ENCODE peak calls at places on chromosomes 2 and 18, in four cellular contexts. P, M, I and U are unnamed samples.

GRCh38 chr18:51235011-51235789 is 37.7 kb upstream of the MEX3C start:
- DNase-seq in P (no peak), M (no peak), I (no peak), U (no peak)

GRCh38 chr18:9916067-9916684 is 2.4 kb downstream of the VAPA start:
- DNase-seq in P (no peak), M (no peak), I (no peak), U (no peak)

GRCh38 chr2:73009177-73009839 is 62.2 kb downstream of the SFXN5 start:
- DNase-seq in P (no peak), M (no peak), I (no peak), U (no peak)

GRCh38 chr2:164522561-164522981 is 98.7 kb downstream of the GRB14 start:
- DNase-seq in P (no peak), M (no peak), I (no peak), U (no peak)

GRCh38 chr2:64166212-64166611 is 22.0 kb upstream of the PELI1 start:
- DNase-seq in P (no peak), M (no peak), I (no peak), U (no peak)

GRCh38 chr2:67646714-67647333 is 249.7 kb downstream of the ETAA1 start:
- DNase-seq in P (no peak), M (no peak), I (no peak), U (no peak)

GRCh38 chr2:196160101-196160500 is 11.3 kb downstream of the STK17B start:
- DNase-seq in P (peak; percentile 25), M (no peak), I (peak; percentile 86), U (no peak)

GRCh38 chr18:44638811-44639210 is 41.9 kb upstream of the SETBP1 start:
- DNase-seq in P (no peak), M (no peak), I (no peak), U (no peak)

GRCh38 chr2:236052926-236053846 is 115.0 kb downstream of the GBX2 start:
- DNase-seq in P (no peak), M (no peak), I (no peak), U (peak; percentile 70)

GRCh38 chr2:181258761-181259160 is 198.4 kb upstream of the ITGA4 start:
- DNase-seq in P (no peak), M (no peak), I (no peak), U (no peak)

GRCh38 chr2:19801367-19802087 is 100.3 kb downstream of the TTC32 start:
- DNase-seq in P (no peak), M (peak; percentile 39), I (no peak), U (no peak)

GRCh38 chr2:10137053-10137843 is 14.7 kb downstream of the RRM2 start:
- DNase-seq in P (no peak), M (no peak), I (no peak), U (no peak)

GRCh38 chr2:88187038-88187676 is 17.0 kb downstream of the THNSL2 start:
- DNase-seq in P (peak; percentile 68), M (peak; percentile 82), I (no peak), U (peak; percentile 89)

GRCh38 chr2:234211797-234212196 is 161.3 kb downstream of the SPP2 start:
- DNase-seq in P (no peak), M (no peak), I (no peak), U (no peak)

GRCh38 chr2:20536619-20537422 is 89.9 kb downstream of the RHOB start:
- DNase-seq in P (no peak), M (no peak), I (no peak), U (no peak)

GRCh38 chr18:49570836-49571235 is 9.0 kb downstream of the LIPG start:
- DNase-seq in P (no peak), M (no peak), I (no peak), U (no peak)

GRCh38 chr18:50630895-50631294 is 71.0 kb downstream of the MAPK4 start:
- DNase-seq in P (no peak), M (no peak), I (no peak), U (no peak)

GRCh38 chr2:67825476-67825875 is 237.3 kb downstream of the C1D start:
- DNase-seq in P (no peak), M (no peak), I (no peak), U (no peak)

GRCh38 chr2:127142663-127143630 is 36.0 kb upstream of the BIN1 start:
- DNase-seq in P (no peak), M (no peak), I (no peak), U (no peak)

GRCh38 chr2:128809256-128809636 is 490.6 kb upstream of the HS6ST1 start:
- DNase-seq in P (no peak), M (no peak), I (no peak), U (no peak)

GRCh38 chr2:81903534-81903933 is 1599.0 kb upstream of the LRRTM1 start:
- DNase-seq in P (no peak), M (no peak), I (no peak), U (no peak)

GRCh38 chr2:219087371-219087770 is 26.6 kb upstream of the IHH start:
- DNase-seq in P (no peak), M (no peak), I (no peak), U (no peak)

GRCh38 chr18:61891271-61891670 is 1.5 kb downstream of the RNF152 start:
- DNase-seq in P (no peak), M (no peak), I (no peak), U (no peak)
- TF ChIP-seq USF1 in P (no peak), M (no peak), I (no peak), U (no peak)

GRCh38 chr2:241391892-241392665 is 36.0 kb downstream of the FARP2 start:
- DNase-seq in P (no peak), M (peak; percentile 17), I (no peak), U (peak; percentile 27)
- TF ChIP-seq CTCF in P (peak; percentile 18), M (peak; percentile 31), I (peak; percentile 68), U (no peak)

GRCh38 chr18:23689031-23689615 is at the start of gene LAMA3:
- DNase-seq in P (no peak), M (peak; percentile 81), I (no peak), U (no peak)

GRCh38 chr18:23688528-23688927 is 725 bp upstream of the LAMA3 start:
- DNase-seq in P (no peak), M (no peak), I (no peak), U (no peak)

GRCh38 chr18:23690505-23691068 is 1.3 kb downstream of the LAMA3 start:
- DNase-seq in P (no peak), M (peak; percentile 41), I (no peak), U (peak; percentile 36)

GRCh38 chr18:23693849-23694248 is 4.6 kb downstream of the LAMA3 start:
- DNase-seq in P (no peak), M (peak; percentile 19), I (no peak), U (no peak)

DNA sequence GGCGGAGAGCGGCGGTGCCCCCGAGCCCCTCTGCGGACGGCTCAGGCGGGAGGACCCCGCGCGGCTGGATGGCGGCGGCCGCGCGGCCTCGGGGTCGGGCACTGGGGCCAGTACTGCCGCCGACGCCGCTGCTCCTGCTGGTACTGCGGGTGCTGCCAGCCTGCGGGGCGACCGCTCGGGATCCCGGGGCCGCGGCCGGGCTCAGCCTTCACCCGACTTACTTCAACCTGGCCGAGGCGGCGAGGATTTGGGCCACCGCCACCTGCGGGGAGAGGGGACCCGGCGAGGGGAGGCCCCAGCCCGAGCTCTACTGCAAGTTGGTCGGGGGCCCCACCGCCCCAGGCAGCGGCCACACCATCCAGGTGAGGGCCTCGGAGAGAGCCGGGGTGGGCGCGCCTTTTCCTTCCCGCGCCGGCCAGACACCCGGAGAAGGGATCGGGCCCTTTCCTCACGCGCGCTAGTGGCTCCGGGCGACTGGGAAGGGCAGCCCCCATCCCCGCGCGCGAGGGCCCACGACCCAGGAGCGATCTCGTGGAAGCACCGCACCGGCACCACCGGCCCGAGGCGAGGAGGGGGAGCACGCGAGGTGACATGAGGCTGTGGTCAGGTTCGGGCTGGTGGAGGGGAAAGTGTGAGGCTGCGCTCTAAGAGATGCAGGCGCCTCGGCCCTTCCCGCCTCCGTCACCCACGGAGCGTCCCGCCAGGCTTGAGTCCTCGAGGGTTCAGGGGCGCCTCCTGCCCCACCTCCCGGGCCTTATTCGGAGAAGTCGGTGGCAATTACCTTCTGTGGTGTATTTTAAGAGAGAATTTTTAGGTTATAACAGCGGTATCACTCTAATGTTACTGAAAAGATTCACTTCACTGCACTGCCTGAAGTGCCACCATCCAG is 607 bp downstream of the LAMA3 start:
- DNase-seq in P (no peak), M (no peak), I (no peak), U (peak; percentile 60)
- TF ChIP-seq USF1 in P (no peak), M (no peak), I (no peak), U (no peak)

GRCh38 chr2:217106650-217107014 is 246.8 kb upstream of the TNP1 start:
- DNase-seq in P (peak; percentile 37), M (no peak), I (no peak), U (peak; percentile 17)
- TF ChIP-seq CTCF in P (peak; percentile 67), M (peak; percentile 74), I (peak; percentile 8), U (peak; percentile 77)

DNA sequence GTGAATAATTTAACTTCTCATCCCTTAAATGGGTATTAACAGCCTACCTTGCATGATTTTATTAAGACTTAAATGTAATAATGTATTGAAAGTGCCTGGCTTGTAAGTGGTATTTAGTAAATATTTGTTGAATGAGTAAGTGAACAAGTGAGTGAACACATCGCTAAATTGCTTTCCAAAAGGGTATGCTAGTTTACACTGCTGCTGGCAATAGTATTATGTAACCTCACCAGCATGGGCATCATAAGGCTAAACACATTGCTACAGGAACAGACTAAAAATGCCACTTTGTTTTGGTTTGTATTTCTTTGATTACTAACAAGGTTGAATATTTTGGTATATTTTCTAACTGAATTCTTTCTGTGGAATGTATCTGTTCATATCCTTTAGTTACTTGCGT is 9.8 kb downstream of the WDR43 start:
- DNase-seq in P (no peak), M (no peak), I (no peak), U (no peak)
- TF ChIP-seq USF1 in P (no peak), M (no peak), I (no peak), U (no peak)

GRCh38 chr18:69636529-69637301 is 236.0 kb downstream of the DOK6 start:
- DNase-seq in P (no peak), M (no peak), I (no peak), U (peak; percentile 56)
- TF ChIP-seq CTCF in P (no peak), M (peak; percentile 26), I (peak; percentile 45), U (no peak)

GRCh38 chr2:229372207-229372606 is 101.1 kb upstream of the PID1 start:
- DNase-seq in P (no peak), M (no peak), I (no peak), U (no peak)
- TF ChIP-seq USF1 in P (no peak), M (no peak), I (no peak), U (no peak)